ENCODE peak calls at places on chromosomes 12 and 14, in nine cellular contexts. V is AG10803, M is NT2/D1, O is NCI-H1092 treated with DMSO at 0.1 percent for 48 hours, X is ovary, G is Kasumi-1, A is Right ventricle myocardium inferior, J is T-helper 1 cell, Z is NCI-H2107. R is an unnamed sample.

GRCh38 chr14:106842687-106843086 is 1316.3 kb downstream of the TMEM121 start:
- DNase-seq in V (no peak), M (no peak), O (no peak), X (no peak), G (no peak), A (no peak), J (no peak), Z (no peak), R (peak; percentile 39)

GRCh38 chr12:111056618-111057521 is 136.5 kb upstream of the MYL2 start:
- DNase-seq in V (no peak), M (no peak), O (no peak), X (no peak), G (peak; percentile 99), A (no peak), J (peak; percentile 25), Z (no peak), R (no peak)

GRCh38 chr14:69850086-69850735 is 29.0 kb upstream of the SMOC1 start:
- DNase-seq in V (no peak), M (no peak), O (no peak), X (no peak), G (no peak), A (no peak), J (no peak), Z (no peak), R (no peak)

GRCh38 chr12:68971404-68971803 is 38.4 kb upstream of the CPM start:
- DNase-seq in V (peak; percentile 61), M (no peak), O (no peak), X (no peak), G (no peak), A (no peak), J (no peak), Z (no peak), R (no peak)

GRCh38 chr14:79661762-79662161 is 549.5 kb downstream of the DIO2 start:
- DNase-seq in V (no peak), M (no peak), O (no peak), X (no peak), G (no peak), A (no peak), J (no peak), Z (no peak), R (no peak)

GRCh38 chr14:81252278-81252677 is 31.5 kb upstream of the GTF2A1 start:
- DNase-seq in V (no peak), M (no peak), O (no peak), X (no peak), G (peak; percentile 8), A (no peak), J (no peak), Z (no peak), R (no peak)

GRCh38 chr12:31031951-31032335 is 41.7 kb upstream of the DDX11 start:
- DNase-seq in V (no peak), M (no peak), O (no peak), X (no peak), G (no peak), A (no peak), J (no peak), Z (no peak), R (no peak)

GRCh38 chr12:22340143-22340542 is 5.6 kb upstream of the ST8SIA1 start:
- DNase-seq in V (no peak), M (no peak), O (no peak), X (no peak), G (peak; percentile 6), A (peak; percentile 78), J (no peak), Z (no peak), R (no peak)

GRCh38 chr12:130353081-130353480 is 15.4 kb downstream of the PIWIL1 start:
- DNase-seq in V (no peak), M (no peak), O (no peak), X (no peak), G (no peak), A (no peak), J (no peak), Z (no peak), R (no peak)

GRCh38 chr12:4145990-4146859 is 127.3 kb upstream of the CCND2 start:
- DNase-seq in V (no peak), M (no peak), O (no peak), X (no peak), G (no peak), A (no peak), J (no peak), Z (no peak), R (no peak)

GRCh38 chr14:76376001-76376404 is at the start of gene ESRRB:
- DNase-seq in V (no peak), M (peak; percentile 54), O (no peak), X (no peak), G (no peak), A (no peak), J (no peak), Z (no peak), R (peak; percentile 29)

GRCh38 chr12:130137141-130138018 is 24.9 kb upstream of the FZD10 start:
- DNase-seq in V (no peak), M (no peak), O (peak; percentile 73), X (no peak), G (no peak), A (peak; percentile 13), J (no peak), Z (peak; percentile 26), R (peak; percentile 46)

GRCh38 chr12:93442411-93443340 is 929 bp upstream of the UBE2N start:
- DNase-seq in V (no peak), M (no peak), O (no peak), X (no peak), G (no peak), A (no peak), J (no peak), Z (no peak), R (no peak)

GRCh38 chr14:89793367-89793716 is 161.2 kb downstream of the EFCAB11 start:
- DNase-seq in V (no peak), M (no peak), O (no peak), X (no peak), G (no peak), A (no peak), J (no peak), Z (no peak), R (no peak)

GRCh38 chr12:128079476-128079875 is 187.5 kb upstream of the TMEM132C start:
- DNase-seq in V (no peak), M (no peak), O (no peak), X (no peak), G (no peak), A (no peak), J (no peak), Z (no peak), R (no peak)

GRCh38 chr14:85528882-85529585 is 910 bp upstream of the FLRT2 start:
- DNase-seq in V (peak; percentile 89), M (no peak), O (no peak), X (peak; percentile 28), G (no peak), A (no peak), J (no peak), Z (no peak), R (peak; percentile 22)

GRCh38 chr12:6945613-6946012 is 1.8 kb downstream of the C12orf57 start:
- DNase-seq in V (no peak), M (no peak), O (no peak), X (no peak), G (no peak), A (peak; percentile 55), J (no peak), Z (no peak), R (no peak)

GRCh38 chr14:100871234-100872186 is 32.0 kb downstream of the RTL1 start:
- DNase-seq in V (peak; percentile 65), M (no peak), O (no peak), X (peak; percentile 16), G (no peak), A (no peak), J (no peak), Z (no peak), R (no peak)

GRCh38 chr14:25007832-25008231 is 42.1 kb downstream of the STXBP6 start:
- DNase-seq in V (peak; percentile 22), M (no peak), O (no peak), X (no peak), G (no peak), A (no peak), J (no peak), Z (no peak), R (no peak)

GRCh38 chr14:103890836-103891666 is 37.2 kb upstream of the TDRD9 start:
- DNase-seq in V (no peak), M (no peak), O (no peak), X (no peak), G (no peak), A (peak; percentile 60), J (no peak), Z (no peak), R (no peak)

GRCh38 chr14:77043177-77043983 is 14.9 kb upstream of the IRF2BPL start:
- DNase-seq in V (peak; percentile 99), M (no peak), O (no peak), X (peak; percentile 69), G (peak; percentile 34), A (no peak), J (no peak), Z (no peak), R (no peak)

GRCh38 chr12:117827660-117828059 is 141.1 kb downstream of the KSR2 start:
- DNase-seq in V (no peak), M (no peak), O (no peak), X (no peak), G (no peak), A (no peak), J (no peak), Z (no peak), R (no peak)

GRCh38 chr14:33851931-33852330 is 98.9 kb downstream of the EGLN3 start:
- DNase-seq in V (no peak), M (no peak), O (no peak), X (no peak), G (no peak), A (no peak), J (no peak), Z (no peak), R (peak; percentile 95)

GRCh38 chr12:111773801-111774551 is 7.2 kb downstream of the ALDH2 start:
- DNase-seq in V (peak; percentile 90), M (no peak), O (no peak), X (peak; percentile 77), G (no peak), A (peak; percentile 74), J (no peak), Z (no peak), R (peak; percentile 90)

GRCh38 chr12:115194448-115194847 is 510.5 kb upstream of the TBX3 start:
- DNase-seq in V (no peak), M (no peak), O (no peak), X (no peak), G (no peak), A (no peak), J (no peak), Z (no peak), R (no peak)

GRCh38 chr14:23299986-23300686 is 2.5 kb downstream of the PPP1R3E start:
- DNase-seq in V (no peak), M (no peak), O (no peak), X (peak; percentile 54), G (no peak), A (no peak), J (no peak), Z (no peak), R (no peak)

GRCh38 chr14:90060312-90060964 is 1.4 kb upstream of the KCNK13 start:
- DNase-seq in V (peak; percentile 21), M (peak; percentile 27), O (peak; percentile 48), X (no peak), G (no peak), A (peak; percentile 72), J (no peak), Z (peak; percentile 67), R (peak; percentile 2)

GRCh38 chr14:60646202-60646886 is 2.9 kb downstream of the SIX1 start:
- DNase-seq in V (no peak), M (no peak), O (no peak), X (no peak), G (no peak), A (no peak), J (no peak), Z (peak; percentile 76), R (peak; percentile 42)

GRCh38 chr14:85088231-85088630 is 441.7 kb upstream of the FLRT2 start:
- DNase-seq in V (peak; percentile 36), M (no peak), O (no peak), X (no peak), G (no peak), A (no peak), J (no peak), Z (no peak), R (no peak)

GRCh38 chr12:4164591-4165558 is 108.7 kb upstream of the CCND2 start:
- DNase-seq in V (peak; percentile 49), M (peak; percentile 89), O (no peak), X (no peak), G (peak; percentile 29), A (peak; percentile 80), J (peak; percentile 41), Z (no peak), R (no peak)